ENCODE peak calls at places on chromosomes 7 and 10, in five cellular contexts. V, X, U, O and C are unnamed samples.

GRCh38 chr10:1665681-1666080 is 71.6 kb downstream of the ADARB2 start:
- DNase-seq in V (no peak), X (no peak), U (no peak), O (no peak), C (no peak)

GRCh38 chr7:70619130-70619529 is 512.8 kb upstream of the GALNT17 start:
- DNase-seq in V (no peak), X (no peak), U (peak), O (peak), C (no peak)

GRCh38 chr10:49371967-49372366 is 23.9 kb downstream of the DRGX start:
- DNase-seq in V (no peak), X (no peak), U (no peak), O (no peak), C (no peak)

GRCh38 chr10:73094249-73094850 is 2.3 kb downstream of the P4HA1 start:
- DNase-seq in V (no peak), X (no peak), U (no peak), O (no peak), C (no peak)

GRCh38 chr10:92290076-92290836 is 622 bp downstream of the CPEB3 start:
- DNase-seq in V (peak), X (peak), U (peak), O (peak), C (peak)

GRCh38 chr7:44439933-44440332 is 50.5 kb downstream of the NUDCD3 start:
- DNase-seq in V (no peak), X (no peak), U (no peak), O (no peak), C (no peak)

GRCh38 chr7:35334511-35334910 is 80.6 kb upstream of the TBX20 start:
- DNase-seq in V (no peak), X (no peak), U (no peak), O (no peak), C (no peak)

GRCh38 chr10:132452651-132453469 is 55.9 kb downstream of the PWWP2B start:
- DNase-seq in V (peak), X (peak), U (peak), O (peak), C (peak)

GRCh38 chr10:8013011-8013410 is 41.5 kb upstream of the GATA3 start:
- DNase-seq in V (no peak), X (no peak), U (peak), O (no peak), C (no peak)

GRCh38 chr10:86520871-86521619 is 547 bp downstream of the WAPL start:
- DNase-seq in V (peak), X (no peak), U (peak), O (peak), C (peak)

GRCh38 chr7:112646787-112647186 is 143.4 kb downstream of the TMEM168 start:
- DNase-seq in V (no peak), X (no peak), U (no peak), O (peak), C (no peak)

GRCh38 chr10:80357000-80357803 is 621 bp downstream of the DYDC2 start:
- DNase-seq in V (no peak), X (no peak), U (peak), O (peak), C (no peak)

GRCh38 chr10:115129752-115130151 is 36.6 kb downstream of the ATRNL1 start:
- DNase-seq in V (no peak), X (no peak), U (peak), O (no peak), C (no peak)

GRCh38 chr10:23199768-23200511 is 7.8 kb downstream of the PTF1A start:
- DNase-seq in V (no peak), X (no peak), U (no peak), O (no peak), C (no peak)

GRCh38 chr10:114905450-114905849 is 32.5 kb upstream of the TRUB1 start:
- DNase-seq in V (no peak), X (peak), U (no peak), O (no peak), C (no peak)

GRCh38 chr7:91164948-91165845 is 99.0 kb upstream of the FZD1 start:
- DNase-seq in V (no peak), X (peak), U (no peak), O (no peak), C (no peak)

GRCh38 chr10:15558136-15558535 is 161.6 kb downstream of the ITGA8 start:
- DNase-seq in V (no peak), X (no peak), U (no peak), O (peak), C (no peak)

GRCh38 chr7:17564678-17565209 is 266.3 kb downstream of the AHR start:
- DNase-seq in V (no peak), X (no peak), U (no peak), O (no peak), C (no peak)

GRCh38 chr10:105800626-105801025 is 1159.5 kb downstream of the SORCS3 start:
- DNase-seq in V (no peak), X (no peak), U (no peak), O (no peak), C (no peak)

GRCh38 chr7:80703272-80703671 is 64.8 kb downstream of the CD36 start:
- DNase-seq in V (no peak), X (no peak), U (no peak), O (no peak), C (no peak)

GRCh38 chr10:129542589-129542988 is 75.5 kb downstream of the MGMT start:
- DNase-seq in V (no peak), X (no peak), U (no peak), O (no peak), C (no peak)

GRCh38 chr7:69402696-69403095 is 195.6 kb upstream of the AUTS2 start:
- DNase-seq in V (no peak), X (no peak), U (no peak), O (no peak), C (no peak)

GRCh38 chr7:32167256-32167655 is 97.0 kb upstream of the PDE1C start:
- DNase-seq in V (no peak), X (no peak), U (no peak), O (no peak), C (no peak)

GRCh38 chr7:152904698-152905097 is 145.1 kb downstream of the ACTR3B start:
- DNase-seq in V (no peak), X (no peak), U (no peak), O (no peak), C (no peak)

GRCh38 chr7:19405546-19405945 is 260.3 kb upstream of the FERD3L start:
- DNase-seq in V (no peak), X (peak), U (no peak), O (no peak), C (no peak)

GRCh38 chr7:156751319-156751718 is 110.7 kb downstream of the RNF32 start:
- DNase-seq in V (no peak), X (peak), U (peak), O (no peak), C (peak)